ENCODE peak calls at places on chromosomes 7 and 10, in five cellular contexts. One of them, this sample, is unnamed.
A peak's percentile ranks its signal among the peaks of the same experiment; 100 is the strongest.

GRCh38 chr7:77877800-77878199 is 79.2 kb downstream of the PHTF2 start:
- DNase-seq in vagina: no peak
- DNase-seq in transverse colon: no peak
- DNase-seq in IMR-90: peak; percentile 70
- DNase-seq in tibial nerve: no peak
- DNase-seq in this sample: no peak

GRCh38 chr7:94449151-94449725 is 54.5 kb downstream of the COL1A2 start:
- DNase-seq in vagina: no peak
- DNase-seq in transverse colon: no peak
- DNase-seq in IMR-90: peak; percentile 55
- DNase-seq in tibial nerve: no peak
- DNase-seq in this sample: no peak

GRCh38 chr7:80542398-80542797 is 30.5 kb upstream of the GNAT3 start:
- DNase-seq in vagina: no peak
- DNase-seq in transverse colon: no peak
- DNase-seq in IMR-90: peak; percentile 96
- DNase-seq in tibial nerve: no peak
- DNase-seq in this sample: no peak

GRCh38 chr10:44293306-44293778 is 91.6 kb downstream of the CXCL12 start:
- DNase-seq in vagina: no peak
- DNase-seq in transverse colon: no peak
- DNase-seq in IMR-90: no peak
- DNase-seq in tibial nerve: no peak
- DNase-seq in this sample: no peak

GRCh38 chr7:95608344-95609173 is 12.2 kb upstream of the PDK4 start:
- DNase-seq in vagina: no peak
- DNase-seq in transverse colon: peak; percentile 96
- DNase-seq in IMR-90: peak; percentile 93
- DNase-seq in tibial nerve: peak; percentile 90
- DNase-seq in this sample: peak; percentile 88

GRCh38 chr7:51262796-51263519 is 53.7 kb downstream of the COBL start:
- DNase-seq in vagina: peak; percentile 84
- DNase-seq in transverse colon: no peak
- DNase-seq in IMR-90: no peak
- DNase-seq in tibial nerve: no peak
- DNase-seq in this sample: no peak

GRCh38 chr10:33434948-33435347 is 100.5 kb upstream of the NRP1 start:
- DNase-seq in vagina: no peak
- DNase-seq in transverse colon: no peak
- DNase-seq in IMR-90: no peak
- DNase-seq in tibial nerve: no peak
- DNase-seq in this sample: no peak

GRCh38 chr7:147432068-147432467 is 1158.5 kb upstream of the C7orf33 start:
- DNase-seq in vagina: no peak
- DNase-seq in transverse colon: no peak
- DNase-seq in IMR-90: peak; percentile 48
- DNase-seq in tibial nerve: no peak
- DNase-seq in this sample: peak; percentile 20

GRCh38 chr10:133419211-133419950 is 5.0 kb downstream of the SPRN start:
- DNase-seq in vagina: no peak
- DNase-seq in transverse colon: no peak
- DNase-seq in IMR-90: no peak
- DNase-seq in tibial nerve: no peak
- DNase-seq in this sample: no peak

GRCh38 chr10:60942604-60943269 is 1.2 kb downstream of the RHOBTB1 start:
- DNase-seq in vagina: no peak
- DNase-seq in transverse colon: peak; percentile 51
- DNase-seq in IMR-90: peak; percentile 31
- DNase-seq in tibial nerve: no peak
- DNase-seq in this sample: peak; percentile 76

GRCh38 chr7:157412021-157412443 is 75.2 kb downstream of the DNAJB6 start:
- DNase-seq in vagina: no peak
- DNase-seq in transverse colon: no peak
- DNase-seq in IMR-90: peak; percentile 95
- DNase-seq in tibial nerve: no peak
- DNase-seq in this sample: no peak

GRCh38 chr10:43254881-43255643 is 11.8 kb downstream of the RASGEF1A start:
- DNase-seq in vagina: peak; percentile 94
- DNase-seq in transverse colon: no peak
- DNase-seq in IMR-90: no peak
- DNase-seq in tibial nerve: no peak
- DNase-seq in this sample: peak; percentile 12

GRCh38 chr7:95205821-95206220 is 118.5 kb downstream of the PON1 start:
- DNase-seq in vagina: no peak
- DNase-seq in transverse colon: no peak
- DNase-seq in IMR-90: peak; percentile 59
- DNase-seq in tibial nerve: no peak
- DNase-seq in this sample: no peak

GRCh38 chr10:59719374-59719773 is 9.7 kb upstream of the SLC16A9 start:
- DNase-seq in vagina: no peak
- DNase-seq in transverse colon: no peak
- DNase-seq in IMR-90: no peak
- DNase-seq in tibial nerve: no peak
- DNase-seq in this sample: no peak

GRCh38 chr7:35604595-35604994 is 90.3 kb downstream of the HERPUD2 start:
- DNase-seq in vagina: no peak
- DNase-seq in transverse colon: no peak
- DNase-seq in IMR-90: no peak
- DNase-seq in tibial nerve: no peak
- DNase-seq in this sample: no peak

GRCh38 chr10:118272090-118272775 is 69.9 kb downstream of the FAM204A start:
- DNase-seq in vagina: no peak
- DNase-seq in transverse colon: peak; percentile 12
- DNase-seq in IMR-90: peak; percentile 43
- DNase-seq in tibial nerve: no peak
- DNase-seq in this sample: peak; percentile 25

GRCh38 chr7:27606270-27607209 is 56.1 kb downstream of the HIBADH start:
- DNase-seq in vagina: no peak
- DNase-seq in transverse colon: no peak
- DNase-seq in IMR-90: peak; percentile 81
- DNase-seq in tibial nerve: no peak
- DNase-seq in this sample: no peak

GRCh38 chr10:15737635-15738034 is 17.9 kb upstream of the ITGA8 start:
- DNase-seq in vagina: no peak
- DNase-seq in transverse colon: no peak
- DNase-seq in IMR-90: no peak
- DNase-seq in tibial nerve: no peak
- DNase-seq in this sample: no peak

GRCh38 chr7:41900532-41900931 is 197.6 kb upstream of the INHBA start:
- DNase-seq in vagina: no peak
- DNase-seq in transverse colon: no peak
- DNase-seq in IMR-90: no peak
- DNase-seq in tibial nerve: no peak
- DNase-seq in this sample: no peak

GRCh38 chr7:132225216-132226030 is 350.8 kb downstream of the PLXNA4 start:
- DNase-seq in vagina: no peak
- DNase-seq in transverse colon: peak; percentile 24
- DNase-seq in IMR-90: no peak
- DNase-seq in tibial nerve: no peak
- DNase-seq in this sample: no peak

GRCh38 chr10:17021661-17022060 is 108.0 kb downstream of the CUBN start:
- DNase-seq in vagina: no peak
- DNase-seq in transverse colon: no peak
- DNase-seq in IMR-90: peak; percentile 25
- DNase-seq in tibial nerve: no peak
- DNase-seq in this sample: no peak

GRCh38 chr7:1883834-1884582 is 213.9 kb downstream of the ELFN1 start:
- DNase-seq in vagina: no peak
- DNase-seq in transverse colon: no peak
- DNase-seq in IMR-90: no peak
- DNase-seq in tibial nerve: no peak
- DNase-seq in this sample: no peak
- TF ChIP-seq POLR2A in vagina: no peak
- TF ChIP-seq POLR2A in transverse colon: no peak
- TF ChIP-seq POLR2A in IMR-90: no peak
- TF ChIP-seq POLR2A in tibial nerve: no peak
- TF ChIP-seq POLR2A in this sample: no peak

GRCh38 chr10:54396004-54396403 is 405.0 kb downstream of the PCDH15 start:
- DNase-seq in vagina: no peak
- DNase-seq in transverse colon: no peak
- DNase-seq in IMR-90: no peak
- DNase-seq in tibial nerve: no peak
- DNase-seq in this sample: no peak
- TF ChIP-seq POLR2A in vagina: no peak
- TF ChIP-seq POLR2A in transverse colon: no peak
- TF ChIP-seq POLR2A in IMR-90: no peak
- TF ChIP-seq POLR2A in tibial nerve: no peak
- TF ChIP-seq POLR2A in this sample: no peak

GRCh38 chr7:130941322-130942210 is 207.6 kb upstream of the KLF14 start:
- DNase-seq in vagina: no peak
- DNase-seq in transverse colon: peak; percentile 72
- DNase-seq in IMR-90: peak; percentile 84
- DNase-seq in tibial nerve: no peak
- DNase-seq in this sample: peak; percentile 73
- TF ChIP-seq POLR2A in vagina: no peak
- TF ChIP-seq POLR2A in transverse colon: peak; percentile 43
- TF ChIP-seq POLR2A in IMR-90: peak; percentile 60
- TF ChIP-seq POLR2A in tibial nerve: peak; percentile 39
- TF ChIP-seq POLR2A in this sample: no peak

GRCh38 chr10:72308320-72308987 is 34.7 kb downstream of the DDIT4 start:
- DNase-seq in vagina: no peak
- DNase-seq in transverse colon: peak; percentile 63
- DNase-seq in IMR-90: peak; percentile 85
- DNase-seq in tibial nerve: no peak
- DNase-seq in this sample: peak; percentile 88
- TF ChIP-seq POLR2A in vagina: no peak
- TF ChIP-seq POLR2A in transverse colon: peak; percentile 30
- TF ChIP-seq POLR2A in IMR-90: no peak
- TF ChIP-seq POLR2A in tibial nerve: no peak
- TF ChIP-seq POLR2A in this sample: no peak

DNA sequence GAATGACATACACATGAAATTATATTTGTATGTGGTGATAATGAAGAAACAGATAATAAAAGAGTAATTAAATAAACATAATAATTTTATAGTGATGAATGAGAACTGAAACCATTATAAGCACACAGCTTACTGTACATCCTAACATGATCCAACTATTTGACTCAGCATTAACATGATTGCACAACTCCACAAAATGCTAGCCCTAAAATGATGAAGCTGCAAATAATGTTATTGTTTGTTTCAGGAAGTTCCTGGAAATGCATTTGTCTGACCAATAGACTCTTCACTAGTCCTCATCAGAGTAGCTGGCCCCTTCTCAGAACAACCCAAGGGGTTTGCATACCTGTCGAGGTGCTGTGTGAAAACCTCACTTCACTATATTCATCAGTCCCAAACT is 115.5 kb downstream of the RTKN2 start:
- DNase-seq in vagina: no peak
- DNase-seq in transverse colon: no peak
- DNase-seq in IMR-90: peak; percentile 85
- DNase-seq in tibial nerve: no peak
- DNase-seq in this sample: no peak
- TF ChIP-seq POLR2A in vagina: no peak
- TF ChIP-seq POLR2A in transverse colon: no peak
- TF ChIP-seq POLR2A in IMR-90: no peak
- TF ChIP-seq POLR2A in tibial nerve: no peak
- TF ChIP-seq POLR2A in this sample: no peak

GRCh38 chr10:30858499-30858898 is 173.2 kb downstream of the ZNF438 start:
- DNase-seq in vagina: no peak
- DNase-seq in transverse colon: no peak
- DNase-seq in IMR-90: peak; percentile 40
- DNase-seq in tibial nerve: no peak
- DNase-seq in this sample: no peak
- TF ChIP-seq POLR2A in vagina: no peak
- TF ChIP-seq POLR2A in transverse colon: no peak
- TF ChIP-seq POLR2A in IMR-90: no peak
- TF ChIP-seq POLR2A in tibial nerve: no peak
- TF ChIP-seq POLR2A in this sample: no peak

This sample was measured in testis.